ENCODE peak calls at places on chromosomes 5 and 9, in ten cellular contexts. A is mucosa of gallbladder, E is HS-5, D is left ventricle myocardium inferior, I is Kasumi-1, K is endodermal cell, C is choroid plexus epithelial cell, H is cerebellar cortex, N is memory B cell, U is T-helper 2 cell. P is an unnamed sample.

GRCh38 chr5:132663771-132664695 is 6.1 kb downstream of the IL13 start:
- DNase-seq in E (no peak), C (no peak), U (no peak), K (no peak), A (no peak), D (no peak), N (no peak), H (no peak), I (no peak), P (peak)

GRCh38 chr9:107708786-107709185 is 219.2 kb upstream of the KLF4 start:
- DNase-seq in U (no peak), C (no peak), E (no peak), I (no peak), H (no peak), K (no peak), A (no peak), N (no peak), D (no peak), P (no peak)

GRCh38 chr9:136782452-136782851 is 8.7 kb upstream of the TMEM141 start:
- DNase-seq in C (no peak), H (no peak), K (no peak), E (no peak), I (no peak), A (no peak), U (no peak), N (no peak), D (no peak), P (no peak)

GRCh38 chr5:59661306-59661705 is 232.2 kb downstream of the PDE4D start:
- DNase-seq in K (no peak), D (no peak), N (no peak), I (no peak), H (no peak), A (no peak), E (no peak), U (no peak), C (peak), P (no peak)

GRCh38 chr5:56405116-56405515 is 172.0 kb upstream of the ANKRD55 start:
- DNase-seq in U (no peak), N (no peak), A (no peak), D (no peak), I (no peak), C (no peak), K (peak), H (no peak), E (no peak), P (no peak)

GRCh38 chr5:137320056-137321045 is 178.8 kb downstream of the SPOCK1 start:
- DNase-seq in U (no peak), E (peak), C (peak), N (no peak), A (peak), D (no peak), I (peak), H (peak), K (peak), P (peak)

GRCh38 chr9:93049491-93049890 is 9.0 kb upstream of the SUSD3 start:
- DNase-seq in U (no peak), H (no peak), A (no peak), D (no peak), E (no peak), N (no peak), K (no peak), C (no peak), I (no peak), P (no peak)

GRCh38 chr5:61525573-61526142 is 193.6 kb downstream of the ZSWIM6 start:
- DNase-seq in K (no peak), N (no peak), E (no peak), D (no peak), H (no peak), C (peak), I (no peak), A (no peak), U (no peak), P (no peak)

GRCh38 chr5:179967489-179967888 is 59.8 kb upstream of the TBC1D9B start:
- DNase-seq in I (no peak), D (no peak), H (no peak), E (no peak), A (no peak), K (no peak), C (peak), U (no peak), N (no peak), P (no peak)

GRCh38 chr9:77427256-77427927 is 220.7 kb downstream of the GNA14 start:
- DNase-seq in U (no peak), I (no peak), N (no peak), A (no peak), H (no peak), D (no peak), E (no peak), K (no peak), C (no peak), P (no peak)

GRCh38 chr5:139194486-139194885 is 3.7 kb downstream of the SIL1 start:
- DNase-seq in D (no peak), I (no peak), C (no peak), U (no peak), K (no peak), H (no peak), E (no peak), A (no peak), N (no peak), P (no peak)

P was measured in hepatic stellate cell.